ENCODE peak calls at places on chromosome 20, in four cellular contexts. One of them, this sample, is unnamed.

GRCh38 chr20:2116170-2116940 is 14.7 kb downstream of the STK35 start:
- DNase-seq in SK-N-SH: no peak
- DNase-seq in cardiac muscle cell: no peak
- DNase-seq in fibroblast of mammary gland: no peak
- DNase-seq in this sample: no peak

GRCh38 chr20:11432407-11432806 is 485.3 kb upstream of the BTBD3 start:
- DNase-seq in SK-N-SH: no peak
- DNase-seq in cardiac muscle cell: no peak
- DNase-seq in fibroblast of mammary gland: peak
- DNase-seq in this sample: no peak

GRCh38 chr20:50111829-50112495 is 988 bp downstream of the UBE2V1 start:
- DNase-seq in fibroblast of mammary gland: no peak
- DNase-seq in SK-N-SH: no peak
- DNase-seq in cardiac muscle cell: no peak
- DNase-seq in this sample: no peak

GRCh38 chr20:25382704-25383370 is 7.8 kb downstream of the ABHD12 start:
- DNase-seq in fibroblast of mammary gland: no peak
- DNase-seq in SK-N-SH: no peak
- DNase-seq in cardiac muscle cell: no peak
- DNase-seq in this sample: no peak

GRCh38 chr20:19699132-19699971 is 58.7 kb upstream of the RIN2 start:
- DNase-seq in fibroblast of mammary gland: peak
- DNase-seq in SK-N-SH: no peak
- DNase-seq in cardiac muscle cell: no peak
- DNase-seq in this sample: no peak

GRCh38 chr20:12058201-12058600 is 140.5 kb downstream of the BTBD3 start:
- DNase-seq in fibroblast of mammary gland: no peak
- DNase-seq in cardiac muscle cell: no peak
- DNase-seq in SK-N-SH: no peak
- DNase-seq in this sample: no peak

GRCh38 chr20:45969712-45970634 is 2.0 kb downstream of the ZNF335 start:
- DNase-seq in cardiac muscle cell: peak
- DNase-seq in SK-N-SH: peak
- DNase-seq in fibroblast of mammary gland: peak
- DNase-seq in this sample: no peak

GRCh38 chr20:46111028-46111835 is 6.9 kb upstream of the CD40 start:
- DNase-seq in SK-N-SH: no peak
- DNase-seq in cardiac muscle cell: no peak
- DNase-seq in fibroblast of mammary gland: peak
- DNase-seq in this sample: no peak

GRCh38 chr20:7712661-7713060 is 227.6 kb downstream of the HAO1 start:
- DNase-seq in cardiac muscle cell: no peak
- DNase-seq in SK-N-SH: no peak
- DNase-seq in fibroblast of mammary gland: no peak
- DNase-seq in this sample: no peak

GRCh38 chr20:10447028-10447427 is 11.9 kb downstream of the SLX4IP start:
- DNase-seq in fibroblast of mammary gland: peak
- DNase-seq in cardiac muscle cell: no peak
- DNase-seq in SK-N-SH: peak
- DNase-seq in this sample: no peak

GRCh38 chr20:38680492-38681118 is 43.7 kb upstream of the SLC32A1 start:
- DNase-seq in SK-N-SH: no peak
- DNase-seq in cardiac muscle cell: peak
- DNase-seq in fibroblast of mammary gland: peak
- DNase-seq in this sample: no peak

GRCh38 chr20:63789836-63790571 is 41.1 kb downstream of the ZBTB46 start:
- DNase-seq in cardiac muscle cell: no peak
- DNase-seq in fibroblast of mammary gland: no peak
- DNase-seq in SK-N-SH: no peak
- DNase-seq in this sample: no peak

GRCh38 chr20:1357921-1358671 is 29.2 kb upstream of the SDCBP2 start:
- DNase-seq in SK-N-SH: no peak
- DNase-seq in cardiac muscle cell: no peak
- DNase-seq in fibroblast of mammary gland: peak
- DNase-seq in this sample: no peak

GRCh38 chr20:18548465-18548864 is 18.8 kb upstream of the SMIM26 start:
- DNase-seq in SK-N-SH: no peak
- DNase-seq in fibroblast of mammary gland: no peak
- DNase-seq in cardiac muscle cell: no peak
- DNase-seq in this sample: no peak

GRCh38 chr20:57838670-57839142 is 128.9 kb upstream of the PMEPA1 start:
- DNase-seq in SK-N-SH: peak
- DNase-seq in cardiac muscle cell: peak
- DNase-seq in fibroblast of mammary gland: no peak
- DNase-seq in this sample: no peak

GRCh38 chr20:17635846-17636245 is 46.2 kb downstream of the RRBP1 start:
- DNase-seq in cardiac muscle cell: no peak
- DNase-seq in fibroblast of mammary gland: peak
- DNase-seq in SK-N-SH: no peak
- DNase-seq in this sample: peak

GRCh38 chr20:38353298-38353697 is 7.0 kb downstream of the LBP start:
- DNase-seq in fibroblast of mammary gland: peak
- DNase-seq in cardiac muscle cell: no peak
- DNase-seq in SK-N-SH: no peak
- DNase-seq in this sample: no peak

GRCh38 chr20:51767867-51768758 is at the start of gene ATP9A:
- DNase-seq in cardiac muscle cell: peak
- DNase-seq in fibroblast of mammary gland: no peak
- DNase-seq in SK-N-SH: peak
- DNase-seq in this sample: peak

GRCh38 chr20:31689141-31689540 is 33.5 kb downstream of the BCL2L1 start:
- DNase-seq in fibroblast of mammary gland: no peak
- DNase-seq in cardiac muscle cell: no peak
- DNase-seq in SK-N-SH: no peak
- DNase-seq in this sample: no peak

GRCh38 chr20:49982346-49983122 is at the start of gene SNAI1:
- DNase-seq in fibroblast of mammary gland: peak
- DNase-seq in cardiac muscle cell: peak
- DNase-seq in SK-N-SH: peak
- DNase-seq in this sample: peak

GRCh38 chr20:25043499-25044260 is 14.3 kb downstream of the ACSS1 start:
- DNase-seq in fibroblast of mammary gland: no peak
- DNase-seq in SK-N-SH: no peak
- DNase-seq in cardiac muscle cell: no peak
- DNase-seq in this sample: no peak

GRCh38 chr20:38303908-38304379 is at the start of gene BPI:
- DNase-seq in cardiac muscle cell: no peak
- DNase-seq in SK-N-SH: no peak
- DNase-seq in fibroblast of mammary gland: no peak
- DNase-seq in this sample: no peak

GRCh38 chr20:48405909-48406308 is 421.9 kb downstream of the PREX1 start:
- DNase-seq in fibroblast of mammary gland: no peak
- DNase-seq in SK-N-SH: peak
- DNase-seq in cardiac muscle cell: no peak
- DNase-seq in this sample: no peak

GRCh38 chr20:48407710-48408109 is 420.1 kb downstream of the PREX1 start:
- DNase-seq in fibroblast of mammary gland: no peak
- DNase-seq in cardiac muscle cell: no peak
- DNase-seq in SK-N-SH: no peak
- DNase-seq in this sample: no peak

GRCh38 chr20:48406462-48407235 is 421.1 kb downstream of the PREX1 start:
- DNase-seq in fibroblast of mammary gland: peak
- DNase-seq in cardiac muscle cell: no peak
- DNase-seq in SK-N-SH: no peak
- DNase-seq in this sample: no peak

GRCh38 chr20:48403362-48403761 is 424.4 kb downstream of the PREX1 start:
- DNase-seq in cardiac muscle cell: no peak
- DNase-seq in SK-N-SH: no peak
- DNase-seq in fibroblast of mammary gland: no peak
- DNase-seq in this sample: no peak

GRCh38 chr20:48404598-48404997 is 423.2 kb downstream of the PREX1 start:
- DNase-seq in fibroblast of mammary gland: no peak
- DNase-seq in cardiac muscle cell: no peak
- DNase-seq in SK-N-SH: no peak
- DNase-seq in this sample: no peak
- TF ChIP-seq CTCF in fibroblast of mammary gland: no peak
- TF ChIP-seq CTCF in cardiac muscle cell: no peak
- TF ChIP-seq CTCF in SK-N-SH: no peak
- TF ChIP-seq CTCF in this sample: peak

GRCh38 chr20:15925376-15925775 is 647.9 kb downstream of the KIF16B start:
- DNase-seq in cardiac muscle cell: no peak
- DNase-seq in SK-N-SH: no peak
- DNase-seq in fibroblast of mammary gland: no peak
- DNase-seq in this sample: no peak

GRCh38 chr20:15931897-15932296 is 641.4 kb downstream of the KIF16B start:
- DNase-seq in SK-N-SH: no peak
- DNase-seq in fibroblast of mammary gland: no peak
- DNase-seq in cardiac muscle cell: no peak
- DNase-seq in this sample: no peak

GRCh38 chr20:15927893-15928650 is 645.2 kb downstream of the KIF16B start:
- DNase-seq in SK-N-SH: no peak
- DNase-seq in fibroblast of mammary gland: no peak
- DNase-seq in cardiac muscle cell: no peak
- DNase-seq in this sample: no peak

GRCh38 chr20:15928946-15929345 is 644.3 kb downstream of the KIF16B start:
- DNase-seq in cardiac muscle cell: no peak
- DNase-seq in SK-N-SH: no peak
- DNase-seq in fibroblast of mammary gland: no peak
- DNase-seq in this sample: no peak

DNA sequence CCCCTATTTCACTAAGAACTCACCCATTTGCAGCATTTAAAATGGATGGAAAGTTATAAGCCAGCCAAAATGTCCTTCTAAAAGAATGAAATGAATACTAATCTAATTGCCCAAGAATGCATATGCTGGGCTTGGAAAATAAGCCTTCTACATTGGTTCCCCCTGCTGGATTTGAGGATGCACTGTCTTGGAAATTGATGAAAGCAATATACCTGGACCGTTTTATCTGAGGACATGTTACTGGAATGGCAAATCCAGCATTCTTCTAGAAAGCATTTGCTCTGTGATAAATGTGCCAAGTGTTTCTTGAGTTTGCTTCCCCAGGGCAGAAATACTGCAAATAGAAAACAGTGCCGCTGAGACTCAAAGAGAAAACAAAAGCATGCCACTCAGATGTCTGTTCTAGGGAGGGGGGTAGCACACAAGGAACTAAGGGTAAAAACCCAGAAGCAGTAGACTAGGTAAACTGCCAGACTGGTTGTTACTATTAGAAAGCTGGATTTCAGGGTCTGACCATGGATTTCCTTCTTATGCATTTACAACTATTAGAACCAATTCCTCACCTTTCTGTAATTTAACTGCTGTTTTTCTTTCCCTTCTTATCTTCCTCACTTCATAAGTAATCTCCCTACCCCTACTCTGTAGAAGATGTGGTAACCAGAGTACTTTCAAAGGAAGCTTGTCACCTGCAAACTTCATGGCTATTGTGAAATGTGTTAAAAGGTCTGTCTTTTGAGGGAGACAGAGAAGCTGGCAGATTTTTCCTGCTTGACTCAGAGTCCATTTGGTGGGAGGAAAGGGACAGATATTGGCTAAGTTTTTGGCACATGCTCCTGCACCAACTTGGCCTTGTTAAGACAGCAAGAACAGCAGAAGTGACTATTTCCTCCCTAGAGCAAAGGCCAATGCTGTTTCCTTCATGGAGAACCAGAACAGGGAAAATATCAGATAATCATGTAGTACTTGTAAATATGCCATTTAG is 642.6 kb downstream of the KIF16B start:
- DNase-seq in SK-N-SH: peak
- DNase-seq in cardiac muscle cell: peak
- DNase-seq in fibroblast of mammary gland: peak
- DNase-seq in this sample: no peak
- TF ChIP-seq CTCF in SK-N-SH: peak
- TF ChIP-seq CTCF in cardiac muscle cell: no peak
- TF ChIP-seq CTCF in fibroblast of mammary gland: peak
- TF ChIP-seq CTCF in this sample: peak

DNA sequence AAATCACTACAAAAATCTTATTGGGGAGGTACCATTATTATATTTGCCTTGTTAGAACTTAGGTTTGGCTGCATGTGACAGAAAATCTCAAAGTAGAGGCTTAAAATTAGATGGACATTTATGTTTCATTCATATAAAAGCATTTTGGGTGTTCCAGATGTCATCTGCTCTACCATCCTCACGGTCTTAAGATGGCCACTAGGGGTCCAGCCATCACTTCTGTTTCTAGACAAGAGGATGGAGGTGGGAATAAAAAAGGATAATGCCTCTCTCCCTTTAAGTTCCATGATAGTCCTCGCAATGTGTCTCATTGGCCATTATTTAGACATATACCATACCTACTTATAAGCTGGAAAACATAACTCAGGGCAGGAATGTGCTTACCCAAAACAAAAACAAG is 929.5 kb downstream of the KIF16B start:
- DNase-seq in SK-N-SH: no peak
- DNase-seq in cardiac muscle cell: no peak
- DNase-seq in fibroblast of mammary gland: peak
- DNase-seq in this sample: no peak
- TF ChIP-seq CTCF in SK-N-SH: peak
- TF ChIP-seq CTCF in cardiac muscle cell: no peak
- TF ChIP-seq CTCF in fibroblast of mammary gland: peak
- TF ChIP-seq CTCF in this sample: peak

GRCh38 chr20:36141310-36141709 is 13.2 kb upstream of the EPB41L1 start:
- DNase-seq in SK-N-SH: no peak
- DNase-seq in cardiac muscle cell: no peak
- DNase-seq in fibroblast of mammary gland: no peak
- DNase-seq in this sample: no peak
- TF ChIP-seq CTCF in SK-N-SH: peak
- TF ChIP-seq CTCF in cardiac muscle cell: no peak
- TF ChIP-seq CTCF in fibroblast of mammary gland: no peak
- TF ChIP-seq CTCF in this sample: no peak

DNA sequence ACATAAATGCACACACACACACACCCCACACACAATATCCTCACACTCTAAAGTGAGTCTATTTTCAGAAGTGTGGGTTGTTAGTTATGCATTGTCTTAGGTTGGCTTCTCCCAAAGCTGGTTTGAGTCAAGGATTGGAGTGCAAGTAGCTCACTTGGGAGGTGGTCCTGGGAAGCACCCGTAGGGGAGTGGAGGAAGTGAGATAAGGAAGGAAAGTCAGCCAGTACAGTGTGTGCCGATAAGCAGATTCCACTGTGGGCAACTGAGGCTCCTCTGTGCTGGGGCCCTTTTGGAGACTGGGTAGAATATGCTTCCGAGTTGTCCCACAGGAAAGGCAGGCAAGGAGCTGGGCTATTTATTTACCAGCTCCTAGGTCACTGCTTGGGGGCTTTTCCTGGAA is 67.2 kb downstream of the PLCB4 start:
- DNase-seq in fibroblast of mammary gland: no peak
- DNase-seq in SK-N-SH: no peak
- DNase-seq in cardiac muscle cell: no peak
- DNase-seq in this sample: no peak
- TF ChIP-seq CTCF in fibroblast of mammary gland: no peak
- TF ChIP-seq CTCF in SK-N-SH: no peak
- TF ChIP-seq CTCF in cardiac muscle cell: no peak
- TF ChIP-seq CTCF in this sample: no peak

GRCh38 chr20:33277471-33278441 is 5.3 kb upstream of the BPIFB1 start:
- DNase-seq in SK-N-SH: no peak
- DNase-seq in fibroblast of mammary gland: no peak
- DNase-seq in cardiac muscle cell: no peak
- DNase-seq in this sample: no peak
- TF ChIP-seq CTCF in SK-N-SH: no peak
- TF ChIP-seq CTCF in fibroblast of mammary gland: no peak
- TF ChIP-seq CTCF in cardiac muscle cell: no peak
- TF ChIP-seq CTCF in this sample: no peak